ENCODE peak calls at places on chromosomes 6 and 20, in ten cellular contexts. B is transverse colon, N is foreskin keratinocyte, J is spleen, L is HAP-1, E is body of pancreas, X is ovary, K is cardiac muscle cell, T is thoracic aorta, M is heart right ventricle. G is an unnamed sample.

GRCh38 chr6:41678511-41679084 is 40.3 kb downstream of the MDFI start:
- DNase-seq in E (no peak), M (no peak), J (peak; percentile 54), B (no peak), T (no peak), L (no peak), N (no peak), K (no peak), X (no peak), G (no peak)

GRCh38 chr6:15663057-15663638 is 320 bp upstream of the DTNBP1 start:
- DNase-seq in N (peak; percentile 36), T (no peak), B (no peak), M (no peak), E (no peak), J (no peak), L (no peak), K (no peak), X (no peak), G (no peak)

GRCh38 chr6:167426620-167427019 is 101.7 kb downstream of the TTLL2 start:
- DNase-seq in X (no peak), T (no peak), L (no peak), K (peak; percentile 31), E (no peak), J (no peak), M (no peak), B (no peak), N (no peak), G (no peak)

GRCh38 chr6:28866342-28867077 is 57.3 kb downstream of the TRIM27 start:
- DNase-seq in L (peak; percentile 83), E (peak; percentile 82), N (peak; percentile 55), X (peak; percentile 54), T (no peak), J (peak; percentile 93), M (peak; percentile 70), B (peak; percentile 81), K (peak; percentile 76), G (no peak)

GRCh38 chr6:77930945-77931344 is 278.1 kb downstream of the MEI4 start:
- DNase-seq in T (no peak), J (no peak), E (peak; percentile 31), L (no peak), M (no peak), K (no peak), N (no peak), B (no peak), X (no peak), G (no peak)

GRCh38 chr6:4091926-4092325 is 13.0 kb upstream of the FAM217A start:
- DNase-seq in K (no peak), T (no peak), B (peak; percentile 60), J (no peak), E (peak; percentile 81), N (no peak), M (no peak), L (no peak), X (no peak), G (no peak)

GRCh38 chr6:27188206-27188884 is 59.2 kb upstream of the PRSS16 start:
- DNase-seq in K (peak; percentile 75), E (peak; percentile 60), T (no peak), B (peak; percentile 70), X (peak; percentile 49), L (peak; percentile 74), N (peak; percentile 75), J (peak; percentile 81), M (peak; percentile 21), G (peak; percentile 60)

GRCh38 chr6:18528084-18528743 is 141.1 kb downstream of the RNF144B start:
- DNase-seq in E (no peak), N (no peak), T (no peak), L (no peak), J (no peak), M (no peak), X (no peak), B (no peak), K (no peak), G (no peak)

GRCh38 chr6:10535198-10535597 is 14.0 kb downstream of the GCNT2 start:
- DNase-seq in E (no peak), M (no peak), X (no peak), J (no peak), L (no peak), K (no peak), B (no peak), T (no peak), N (no peak), G (no peak)

GRCh38 chr20:48329676-48330644 is 497.8 kb downstream of the PREX1 start:
- DNase-seq in X (peak; percentile 53), M (no peak), E (no peak), T (no peak), K (peak; percentile 36), B (no peak), N (peak; percentile 18), L (peak; percentile 65), J (no peak), G (no peak)

GRCh38 chr6:168574699-168575195 is 133.8 kb downstream of the SMOC2 start:
- DNase-seq in E (peak; percentile 33), N (no peak), T (peak; percentile 64), K (peak; percentile 17), L (no peak), M (peak; percentile 32), B (peak; percentile 64), J (no peak), X (peak; percentile 76), G (no peak)

GRCh38 chr20:50575869-50576720 is 65.9 kb downstream of the PTPN1 start:
- DNase-seq in E (peak; percentile 62), T (no peak), X (peak; percentile 74), B (peak; percentile 78), K (peak; percentile 64), M (peak; percentile 71), N (no peak), J (peak; percentile 88), L (peak; percentile 74), G (peak; percentile 60)

GRCh38 chr20:54479138-54479906 is 3.9 kb downstream of the DOK5 start:
- DNase-seq in L (no peak), M (no peak), K (peak; percentile 10), E (no peak), N (no peak), T (no peak), J (no peak), X (no peak), B (no peak), G (no peak)

GRCh38 chr6:116761779-116762178 is 3.7 kb downstream of the FAM162B start:
- DNase-seq in J (no peak), T (no peak), E (no peak), X (no peak), B (no peak), M (no peak), L (no peak), K (no peak), N (no peak), G (no peak)

GRCh38 chr6:150177260-150178246 is 34.7 kb downstream of the PPP1R14C start:
- DNase-seq in L (no peak), N (no peak), T (no peak), M (peak; percentile 44), J (no peak), E (peak; percentile 51), B (peak; percentile 52), K (peak; percentile 88), X (no peak), G (no peak)

GRCh38 chr20:43235998-43236397 is 46.3 kb upstream of the PTPRT start:
- DNase-seq in K (no peak), E (no peak), B (no peak), M (no peak), X (no peak), J (no peak), L (no peak), T (no peak), N (no peak), G (no peak)

GRCh38 chr6:111593516-111593824 is 12.2 kb downstream of the TRAF3IP2 start:
- DNase-seq in K (no peak), M (no peak), B (no peak), J (no peak), X (no peak), L (no peak), E (no peak), N (no peak), T (no peak), G (no peak)
- H3K4me1 ChIP-seq in K (peaks cover 37% of the 10 kb centered on the region), M (peaks cover 5% of the 10 kb centered on the region), B (peaks cover 36% of the 10 kb centered on the region), J (peaks cover 6% of the 10 kb centered on the region), X (peaks cover 24% of the 10 kb centered on the region), L (peaks cover 20% of the 10 kb centered on the region), E (peaks cover 42% of the 10 kb centered on the region), N (peaks cover 45% of the 10 kb centered on the region), T (peaks cover 53% of the 10 kb centered on the region), G (peaks cover 69% of the 10 kb centered on the region)

DNA sequence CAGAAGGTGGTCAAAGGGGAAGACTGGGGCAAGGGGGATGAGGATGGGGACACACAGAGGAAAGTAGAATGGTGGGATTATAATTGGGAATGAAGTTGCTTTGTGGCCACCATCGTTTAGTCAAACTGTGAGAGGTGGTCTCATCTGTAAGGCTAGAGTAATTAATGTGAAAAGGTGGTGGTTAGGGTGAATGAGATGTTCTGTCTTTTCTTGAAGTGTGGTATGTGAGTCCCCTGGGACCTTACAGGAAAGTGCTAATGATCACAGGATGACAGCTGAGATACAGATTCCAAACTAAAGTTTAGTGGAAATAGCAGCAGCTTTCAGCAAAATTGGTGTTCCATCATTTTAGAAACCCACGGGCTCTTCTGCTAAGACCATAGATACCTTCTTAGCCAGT is 10.7 kb downstream of the ZFAND3 start:
- DNase-seq in E (no peak), X (no peak), J (no peak), T (no peak), K (no peak), L (no peak), M (no peak), N (no peak), B (no peak), G (no peak)
- H3K27me3 ChIP-seq in E (no peaks in the 10 kb centered on the region), X (no peaks in the 10 kb centered on the region), J (no peaks in the 10 kb centered on the region), T (no peaks in the 10 kb centered on the region), K (no peaks in the 10 kb centered on the region), L (no peaks in the 10 kb centered on the region), M (no peaks in the 10 kb centered on the region), N (no peaks in the 10 kb centered on the region), B (no peaks in the 10 kb centered on the region), G (no peaks in the 10 kb centered on the region)

DNA sequence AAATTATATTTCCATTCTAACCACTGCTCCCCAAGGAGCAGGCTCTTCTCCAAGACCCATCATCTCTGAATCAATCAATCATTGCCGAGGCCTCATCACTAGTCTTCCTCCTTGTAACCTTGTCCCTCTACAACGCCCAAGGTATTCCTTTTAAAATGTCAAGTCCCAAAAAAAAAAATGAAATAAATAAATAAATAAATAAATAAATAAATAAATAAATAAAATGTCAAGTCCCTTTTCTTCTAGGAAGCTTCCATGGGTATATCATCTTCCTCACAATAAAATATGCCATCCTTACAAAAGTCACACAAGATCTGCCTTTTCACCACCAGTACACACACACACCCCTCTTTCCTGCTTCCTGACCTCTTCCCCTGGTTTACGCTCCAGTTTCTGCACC is 57.6 kb downstream of the JAG1 start:
- DNase-seq in J (no peak), E (no peak), N (no peak), L (no peak), K (no peak), T (no peak), B (no peak), M (no peak), X (no peak), G (no peak)
- H3K4me1 ChIP-seq in J (no peaks in the 10 kb centered on the region), E (no peaks in the 10 kb centered on the region), N (peaks cover 15% of the 10 kb centered on the region), L (peaks cover 31% of the 10 kb centered on the region), K (peaks cover 17% of the 10 kb centered on the region), T (peaks cover 7% of the 10 kb centered on the region), B (no peaks in the 10 kb centered on the region), M (no peaks in the 10 kb centered on the region), X (no peaks in the 10 kb centered on the region), G (peaks cover 11% of the 10 kb centered on the region)

DNA sequence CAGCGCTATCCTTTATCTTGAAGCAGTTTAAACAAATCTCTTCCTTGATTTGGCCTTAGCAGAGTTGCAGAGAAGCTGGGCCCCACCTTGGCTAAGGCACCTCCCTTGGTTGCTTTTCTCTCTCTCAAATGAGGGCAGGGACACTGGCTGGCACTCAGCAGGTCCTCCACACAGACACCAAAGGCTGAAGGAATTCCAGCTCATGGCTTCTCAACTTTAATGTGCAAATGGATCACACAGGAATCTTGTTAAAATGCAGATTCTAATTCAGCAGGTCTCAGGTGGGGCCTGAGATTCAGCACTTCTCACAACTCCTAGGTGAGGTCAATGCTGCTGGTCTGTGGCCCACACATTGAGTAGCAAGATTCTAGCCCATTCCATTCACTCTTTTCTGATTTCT is 25.7 kb downstream of the RIMS4 start:
- DNase-seq in M (no peak), T (no peak), J (no peak), L (no peak), E (no peak), X (no peak), N (no peak), B (no peak), K (no peak), G (no peak)
- H3K27me3 ChIP-seq in M (no peaks in the 10 kb centered on the region), T (no peaks in the 10 kb centered on the region), J (peaks cover 13% of the 10 kb centered on the region), L (no peaks in the 10 kb centered on the region), E (no peaks in the 10 kb centered on the region), X (no peaks in the 10 kb centered on the region), N (peaks cover 16% of the 10 kb centered on the region), B (peaks cover 13% of the 10 kb centered on the region), K (no peaks in the 10 kb centered on the region), G (peaks cover 71% of the 10 kb centered on the region)